ENCODE peak calls at places on chromosomes 5 and 9, in eight cellular contexts. R, Q, T, A, D, Z, B and C are unnamed samples.

GRCh38 chr9:104557179-104557634 is 11.8 kb upstream of the OR13C8 start:
- DNase-seq in R (no peak), Q (no peak), T (no peak), A (no peak), D (no peak), Z (no peak), B (no peak), C (no peak)

GRCh38 chr5:81021951-81022687 is 62.0 kb downstream of the RASGRF2 start:
- DNase-seq in R (no peak), Q (no peak), T (no peak), A (no peak), D (no peak), Z (no peak), B (no peak), C (no peak)

GRCh38 chr5:45376463-45376862 is 319.7 kb downstream of the HCN1 start:
- DNase-seq in R (no peak), Q (no peak), T (no peak), A (no peak), D (no peak), Z (no peak), B (no peak), C (no peak)

GRCh38 chr5:170268884-170269283 is 28.7 kb downstream of the LCP2 start:
- DNase-seq in R (no peak), Q (no peak), T (no peak), A (no peak), D (no peak), Z (no peak), B (peak), C (no peak)

GRCh38 chr5:91670565-91670964 is 287.4 kb upstream of the ARRDC3 start:
- DNase-seq in R (no peak), Q (no peak), T (no peak), A (no peak), D (no peak), Z (no peak), B (no peak), C (no peak)

GRCh38 chr9:89695441-89695891 is 90.7 kb downstream of the GADD45G start:
- DNase-seq in R (no peak), Q (no peak), T (no peak), A (no peak), D (no peak), Z (no peak), B (no peak), C (no peak)

GRCh38 chr5:132064140-132064539 is 3.7 kb downstream of the IL3 start:
- DNase-seq in R (no peak), Q (no peak), T (no peak), A (no peak), D (no peak), Z (no peak), B (no peak), C (no peak)

GRCh38 chr9:100394819-100395218 is 32.1 kb upstream of the MSANTD3 start:
- DNase-seq in R (no peak), Q (no peak), T (no peak), A (no peak), D (no peak), Z (no peak), B (no peak), C (no peak)

GRCh38 chr9:93267091-93267541 is 83.2 kb downstream of the WNK2 start:
- DNase-seq in R (no peak), Q (no peak), T (no peak), A (no peak), D (no peak), Z (no peak), B (no peak), C (no peak)

GRCh38 chr5:91311697-91312501 is 71.2 kb downstream of the ARRDC3 start:
- DNase-seq in R (peak), Q (peak), T (peak), A (peak), D (peak), Z (peak), B (no peak), C (peak)

GRCh38 chr5:100846722-100847121 is 56.4 kb downstream of the ST8SIA4 start:
- DNase-seq in R (no peak), Q (no peak), T (no peak), A (no peak), D (no peak), Z (no peak), B (no peak), C (no peak)

GRCh38 chr9:127586537-127586936 is 25.5 kb upstream of the STXBP1 start:
- DNase-seq in R (peak), Q (peak), T (peak), A (peak), D (peak), Z (no peak), B (no peak), C (no peak)

GRCh38 chr5:1667648-1668140 is 131.9 kb downstream of the MRPL36 start:
- DNase-seq in R (no peak), Q (no peak), T (no peak), A (no peak), D (no peak), Z (no peak), B (no peak), C (no peak)

GRCh38 chr5:149658299-149658698 is 71.8 kb upstream of the PPARGC1B start:
- DNase-seq in R (no peak), Q (no peak), T (no peak), A (no peak), D (no peak), Z (no peak), B (no peak), C (no peak)

GRCh38 chr9:130932220-130933069 is 6.6 kb downstream of the FIBCD1 start:
- DNase-seq in R (no peak), Q (no peak), T (no peak), A (no peak), D (no peak), Z (no peak), B (no peak), C (no peak)

GRCh38 chr9:82109626-82110025 is 121.1 kb downstream of the SPATA31D1 start:
- DNase-seq in R (no peak), Q (no peak), T (no peak), A (no peak), D (no peak), Z (no peak), B (no peak), C (no peak)

GRCh38 chr5:43098064-43098463 is 22.6 kb upstream of the ZNF131 start:
- DNase-seq in R (no peak), Q (no peak), T (no peak), A (no peak), D (no peak), Z (no peak), B (no peak), C (no peak)